ENCODE peak calls at places on chromosomes 1 and 21, in nine cellular contexts. J, F, B, S, I, H, G, Y and L are unnamed samples.

GRCh38 chr1:200862713-200863415 is 9.9 kb upstream of the GPR25 start:
- DNase-seq in B (no peak), H (no peak), S (no peak), F (no peak), J (no peak), Y (no peak), I (no peak), G (no peak), L (no peak)

GRCh38 chr1:11523261-11523660 is 44.3 kb downstream of the DISP3 start:
- DNase-seq in Y (no peak), B (no peak), S (no peak), I (no peak), H (no peak), J (no peak), G (no peak), F (no peak), L (no peak)

GRCh38 chr1:15111597-15111996 is 42.0 kb upstream of the TMEM51 start:
- DNase-seq in S (no peak), B (no peak), H (no peak), G (no peak), F (no peak), J (no peak), Y (no peak), I (no peak), L (no peak)

GRCh38 chr1:20724364-20725188 is 6.8 kb upstream of the KIF17 start:
- DNase-seq in Y (no peak), F (no peak), B (no peak), H (no peak), I (no peak), G (no peak), J (no peak), S (no peak), L (no peak)

GRCh38 chr1:24277420-24278169 is 41.6 kb upstream of the GRHL3 start:
- DNase-seq in I (no peak), B (peak; percentile 82), S (no peak), J (no peak), Y (no peak), G (peak; percentile 30), F (no peak), H (no peak), L (no peak)

GRCh38 chr1:27868932-27869718 is 3.2 kb upstream of the THEMIS2 start:
- DNase-seq in J (peak; percentile 45), H (peak; percentile 49), I (no peak), G (no peak), B (no peak), Y (no peak), F (no peak), S (no peak), L (no peak)

GRCh38 chr1:218480137-218480536 is 135.0 kb downstream of the TGFB2 start:
- DNase-seq in B (peak; percentile 92), I (no peak), G (peak; percentile 86), Y (no peak), F (no peak), S (peak; percentile 97), H (no peak), J (no peak), L (no peak)

GRCh38 chr1:162276493-162276892 is 100.2 kb downstream of the SPATA46 start:
- DNase-seq in H (no peak), Y (no peak), B (peak; percentile 49), S (peak; percentile 6), F (no peak), G (peak; percentile 19), I (no peak), J (no peak), L (peak; percentile 32)

GRCh38 chr1:223242382-223242955 is 99.4 kb upstream of the TLR5 start:
- DNase-seq in G (no peak), Y (no peak), B (peak; percentile 24), S (no peak), F (no peak), H (no peak), I (no peak), J (no peak), L (no peak)

GRCh38 chr1:109521465-109521951 is 12.0 kb upstream of the AMIGO1 start:
- DNase-seq in S (no peak), I (no peak), F (no peak), J (no peak), Y (no peak), B (no peak), G (no peak), H (no peak), L (no peak)

GRCh38 chr1:116861137-116861536 is 48.6 kb upstream of the PTGFRN start:
- DNase-seq in G (no peak), S (no peak), Y (no peak), I (no peak), F (no peak), H (no peak), B (no peak), J (no peak), L (no peak)

GRCh38 chr1:225182701-225183100 is 245.1 kb downstream of the LBR start:
- DNase-seq in Y (no peak), G (no peak), J (no peak), F (no peak), B (no peak), H (no peak), I (no peak), S (no peak), L (no peak)

GRCh38 chr1:119772298-119772697 is 3.6 kb upstream of the HMGCS2 start:
- DNase-seq in J (no peak), F (no peak), B (no peak), G (no peak), H (no peak), Y (no peak), S (no peak), I (no peak), L (no peak)

GRCh38 chr21:32597205-32597604 is 11.9 kb upstream of the TCP10L start:
- DNase-seq in I (no peak), F (no peak), J (no peak), G (peak; percentile 90), B (peak; percentile 83), H (no peak), S (peak; percentile 69), Y (no peak), L (no peak)

GRCh38 chr1:232183266-232183800 is 446.6 kb downstream of the SIPA1L2 start:
- DNase-seq in I (no peak), S (no peak), B (no peak), G (no peak), J (no peak), Y (no peak), H (no peak), F (no peak), L (no peak)

GRCh38 chr1:58983159-58983558 is 199.3 kb upstream of the JUN start:
- DNase-seq in I (no peak), J (no peak), B (peak; percentile 71), S (no peak), Y (no peak), H (no peak), F (no peak), G (no peak), L (no peak)

GRCh38 chr1:201486158-201486557 is 17.2 kb upstream of the PHLDA3 start:
- DNase-seq in G (no peak), H (no peak), S (no peak), J (no peak), F (no peak), Y (no peak), I (no peak), B (no peak), L (no peak)

GRCh38 chr1:164731161-164731747 is 172.3 kb downstream of the PBX1 start:
- DNase-seq in I (no peak), F (no peak), Y (no peak), B (no peak), J (no peak), S (no peak), H (no peak), G (no peak), L (no peak)

GRCh38 chr1:91589438-91589837 is 88.8 kb downstream of the CDC7 start:
- DNase-seq in B (no peak), Y (no peak), F (no peak), S (no peak), G (no peak), I (no peak), H (no peak), J (no peak), L (no peak)

GRCh38 chr1:7515175-7515574 is 255.9 kb upstream of the VAMP3 start:
- DNase-seq in G (no peak), J (no peak), I (no peak), F (no peak), H (no peak), Y (no peak), B (no peak), S (no peak), L (no peak)

GRCh38 chr1:40820251-40820797 is 36.7 kb downstream of the KCNQ4 start:
- DNase-seq in B (no peak), F (no peak), S (no peak), J (no peak), Y (no peak), H (no peak), I (no peak), G (no peak), L (no peak)

GRCh38 chr1:50846224-50846839 is 113.7 kb downstream of the FAF1 start:
- DNase-seq in S (no peak), I (no peak), H (peak; percentile 5), G (no peak), B (no peak), Y (no peak), J (no peak), F (no peak), L (no peak)

GRCh38 chr1:200314085-200314750 is 95.6 kb downstream of the ZNF281 start:
- DNase-seq in S (no peak), I (no peak), G (peak; percentile 74), J (no peak), F (no peak), Y (no peak), B (peak; percentile 72), H (no peak), L (no peak)

GRCh38 chr1:180154003-180154324 is 705 bp upstream of the QSOX1 start:
- DNase-seq in B (no peak), Y (no peak), S (no peak), G (no peak), J (no peak), F (no peak), I (no peak), H (peak; percentile 21), L (no peak)

GRCh38 chr1:221813887-221814286 is 72.0 kb upstream of the DUSP10 start:
- DNase-seq in H (no peak), J (no peak), F (no peak), I (no peak), G (no peak), Y (no peak), B (no peak), S (no peak), L (no peak)

GRCh38 chr1:205350626-205351235 is 6.0 kb downstream of the KLHDC8A start:
- DNase-seq in J (no peak), S (no peak), B (no peak), Y (no peak), I (no peak), G (no peak), H (no peak), F (no peak), L (no peak)

GRCh38 chr1:8554956-8555534 is 237.1 kb downstream of the SLC45A1 start:
- DNase-seq in I (no peak), J (no peak), B (peak; percentile 55), S (no peak), H (no peak), Y (no peak), G (peak; percentile 46), F (no peak), L (no peak)

GRCh38 chr1:186978596-186979556 is 150.1 kb downstream of the PLA2G4A start:
- DNase-seq in S (peak; percentile 25), J (no peak), G (no peak), F (no peak), B (no peak), I (no peak), H (no peak), Y (no peak), L (no peak)